ENCODE peak calls at places on chromosomes 2 and 18, in six cellular contexts. J is ELR, L is mesenchymal stem cell, T is epithelial cell of esophagus, D is fibroblast of the aortic adventitia, X is left cardiac atrium. Y is an unnamed sample.

GRCh38 chr2:239039479-239039861 is 191.6 kb downstream of the TWIST2 start:
- DNase-seq in J (no peak), L (no peak), T (no peak), D (no peak), X (no peak), Y (no peak)

GRCh38 chr2:217074576-217075224 is 214.8 kb upstream of the TNP1 start:
- DNase-seq in J (peak; percentile 2), L (peak; percentile 87), T (no peak), D (peak; percentile 44), X (no peak), Y (no peak)

GRCh38 chr18:55405655-55406373 is 182.2 kb downstream of the TCF4 start:
- DNase-seq in J (peak; percentile 95), L (peak; percentile 91), T (peak; percentile 88), D (peak; percentile 96), X (peak; percentile 95), Y (no peak)

GRCh38 chr2:220057922-220058321 is 430.5 kb downstream of the SLC4A3 start:
- DNase-seq in J (no peak), L (no peak), T (no peak), D (no peak), X (no peak), Y (peak; percentile 58)

GRCh38 chr2:182048621-182049020 is 63.0 kb downstream of the PPP1R1C start:
- DNase-seq in J (no peak), L (no peak), T (no peak), D (no peak), X (no peak), Y (no peak)

GRCh38 chr2:151478011-151478410 is 68.3 kb downstream of the RIF1 start:
- DNase-seq in J (peak; percentile 75), L (no peak), T (peak; percentile 65), D (no peak), X (no peak), Y (no peak)

GRCh38 chr18:50653402-50654093 is 93.7 kb downstream of the MAPK4 start:
- DNase-seq in J (no peak), L (no peak), T (no peak), D (no peak), X (peak; percentile 51), Y (no peak)

GRCh38 chr2:7510353-7510752 is 593.1 kb downstream of the RNF144A start:
- DNase-seq in J (no peak), L (no peak), T (no peak), D (peak; percentile 1), X (no peak), Y (no peak)

GRCh38 chr18:3139406-3139805 is 80.4 kb downstream of the MYOM1 start:
- DNase-seq in J (no peak), L (no peak), T (no peak), D (no peak), X (no peak), Y (no peak)

GRCh38 chr18:58893388-58894099 is 28.9 kb downstream of the ZNF532 start:
- DNase-seq in J (peak; percentile 76), L (no peak), T (peak; percentile 22), D (no peak), X (no peak), Y (no peak)

GRCh38 chr2:239955086-239955988 is 69.8 kb downstream of the NDUFA10 start:
- DNase-seq in J (no peak), L (no peak), T (no peak), D (no peak), X (no peak), Y (no peak)

GRCh38 chr2:209426432-209426831 is 2.6 kb downstream of the MAP2 start:
- DNase-seq in J (no peak), L (no peak), T (peak; percentile 96), D (peak; percentile 44), X (no peak), Y (peak; percentile 18)

GRCh38 chr2:120734930-120735611 is 597 bp upstream of the GLI2 start:
- DNase-seq in J (peak; percentile 27), L (peak; percentile 60), T (no peak), D (peak; percentile 57), X (no peak), Y (peak; percentile 67)

GRCh38 chr2:84906108-84906899 is 848 bp downstream of the TMSB10 start:
- DNase-seq in J (no peak), L (no peak), T (peak; percentile 18), D (no peak), X (peak; percentile 46), Y (peak; percentile 73)

GRCh38 chr18:10122116-10122515 is 208.3 kb downstream of the VAPA start:
- DNase-seq in J (peak; percentile 34), L (peak; percentile 90), T (peak; percentile 66), D (peak; percentile 46), X (no peak), Y (peak; percentile 62)

GRCh38 chr2:209525834-209526281 is 102.0 kb downstream of the MAP2 start:
- DNase-seq in J (peak; percentile 80), L (peak; percentile 73), T (peak; percentile 29), D (peak; percentile 93), X (no peak), Y (no peak)

GRCh38 chr2:163834221-163834620 is 98.4 kb upstream of the FIGN start:
- DNase-seq in J (peak; percentile 9), L (no peak), T (no peak), D (no peak), X (no peak), Y (no peak)

GRCh38 chr2:53593891-53594585 is 173.6 kb upstream of the CHAC2 start:
- DNase-seq in J (peak; percentile 75), L (peak; percentile 24), T (peak; percentile 52), D (peak; percentile 14), X (no peak), Y (no peak)

GRCh38 chr2:229048134-229048533 is 223.0 kb downstream of the PID1 start:
- DNase-seq in J (no peak), L (no peak), T (no peak), D (no peak), X (no peak), Y (no peak)

GRCh38 chr18:48412339-48412929 is 3.3 kb upstream of the ZBTB7C start:
- DNase-seq in J (peak; percentile 65), L (peak; percentile 43), T (peak; percentile 55), D (peak; percentile 20), X (no peak), Y (peak; percentile 46)

GRCh38 chr2:218981390-218982311 is 3.3 kb downstream of the FEV start:
- DNase-seq in J (no peak), L (no peak), T (peak; percentile 64), D (no peak), X (no peak), Y (peak; percentile 70)